ENCODE peak calls at places on chromosome 21, in six cellular contexts. One of them, this sample, is unnamed.

GRCh38 chr21:46377789-46378188 is 53.8 kb downstream of the PCNT start:
- DNase-seq in A549: no peak
- DNase-seq in K562: no peak
- DNase-seq in endothelial cell of umbilical vein: no peak
- DNase-seq in GM12878: no peak
- DNase-seq in HepG2: no peak
- DNase-seq in this sample: no peak

GRCh38 chr21:32413697-32414578 is 1.4 kb downstream of the EVA1C start:
- DNase-seq in A549: no peak
- DNase-seq in K562: no peak
- DNase-seq in endothelial cell of umbilical vein: peak
- DNase-seq in GM12878: no peak
- DNase-seq in HepG2: no peak
- DNase-seq in this sample: no peak

GRCh38 chr21:31347435-31348032 is 3.5 kb upstream of the TIAM1 start:
- DNase-seq in A549: peak
- DNase-seq in K562: peak
- DNase-seq in endothelial cell of umbilical vein: no peak
- DNase-seq in GM12878: no peak
- DNase-seq in HepG2: peak
- DNase-seq in this sample: peak

GRCh38 chr21:46111193-46111571 is 13.3 kb downstream of the COL6A2 start:
- DNase-seq in A549: no peak
- DNase-seq in K562: no peak
- DNase-seq in endothelial cell of umbilical vein: no peak
- DNase-seq in GM12878: no peak
- DNase-seq in HepG2: no peak
- DNase-seq in this sample: no peak

GRCh38 chr21:16073571-16073970 is 343.8 kb downstream of the USP25 start:
- DNase-seq in A549: no peak
- DNase-seq in K562: no peak
- DNase-seq in endothelial cell of umbilical vein: no peak
- DNase-seq in GM12878: no peak
- DNase-seq in HepG2: no peak
- DNase-seq in this sample: no peak

GRCh38 chr21:33587792-33588484 is 546 bp downstream of the DONSON start:
- DNase-seq in A549: peak
- DNase-seq in K562: no peak
- DNase-seq in endothelial cell of umbilical vein: peak
- DNase-seq in GM12878: no peak
- DNase-seq in HepG2: no peak
- DNase-seq in this sample: peak

GRCh38 chr21:28731700-28732321 is 260.9 kb downstream of the LTN1 start:
- DNase-seq in A549: no peak
- DNase-seq in K562: no peak
- DNase-seq in endothelial cell of umbilical vein: no peak
- DNase-seq in GM12878: no peak
- DNase-seq in HepG2: no peak
- DNase-seq in this sample: no peak

GRCh38 chr21:37565530-37566223 is 199.1 kb downstream of the DYRK1A start:
- DNase-seq in A549: peak
- DNase-seq in K562: no peak
- DNase-seq in endothelial cell of umbilical vein: no peak
- DNase-seq in GM12878: no peak
- DNase-seq in HepG2: peak
- DNase-seq in this sample: peak

GRCh38 chr21:39502631-39503030 is 50.9 kb downstream of the SH3BGR start:
- DNase-seq in A549: no peak
- DNase-seq in K562: no peak
- DNase-seq in endothelial cell of umbilical vein: no peak
- DNase-seq in GM12878: no peak
- DNase-seq in HepG2: no peak
- DNase-seq in this sample: no peak

GRCh38 chr21:34845521-34846213 is 176.9 kb downstream of the CLIC6 start:
- DNase-seq in A549: no peak
- DNase-seq in K562: no peak
- DNase-seq in endothelial cell of umbilical vein: peak
- DNase-seq in GM12878: peak
- DNase-seq in HepG2: no peak
- DNase-seq in this sample: peak

GRCh38 chr21:34844033-34844923 is 175.5 kb downstream of the CLIC6 start:
- DNase-seq in A549: no peak
- DNase-seq in K562: no peak
- DNase-seq in endothelial cell of umbilical vein: no peak
- DNase-seq in GM12878: no peak
- DNase-seq in HepG2: no peak
- DNase-seq in this sample: no peak

GRCh38 chr21:34844924-34845238 is 176.1 kb downstream of the CLIC6 start:
- DNase-seq in A549: no peak
- DNase-seq in K562: no peak
- DNase-seq in endothelial cell of umbilical vein: no peak
- DNase-seq in GM12878: no peak
- DNase-seq in HepG2: no peak
- DNase-seq in this sample: no peak

GRCh38 chr21:34846214-34846575 is 177.4 kb downstream of the CLIC6 start:
- DNase-seq in A549: no peak
- DNase-seq in K562: no peak
- DNase-seq in endothelial cell of umbilical vein: no peak
- DNase-seq in GM12878: no peak
- DNase-seq in HepG2: no peak
- DNase-seq in this sample: no peak

DNA sequence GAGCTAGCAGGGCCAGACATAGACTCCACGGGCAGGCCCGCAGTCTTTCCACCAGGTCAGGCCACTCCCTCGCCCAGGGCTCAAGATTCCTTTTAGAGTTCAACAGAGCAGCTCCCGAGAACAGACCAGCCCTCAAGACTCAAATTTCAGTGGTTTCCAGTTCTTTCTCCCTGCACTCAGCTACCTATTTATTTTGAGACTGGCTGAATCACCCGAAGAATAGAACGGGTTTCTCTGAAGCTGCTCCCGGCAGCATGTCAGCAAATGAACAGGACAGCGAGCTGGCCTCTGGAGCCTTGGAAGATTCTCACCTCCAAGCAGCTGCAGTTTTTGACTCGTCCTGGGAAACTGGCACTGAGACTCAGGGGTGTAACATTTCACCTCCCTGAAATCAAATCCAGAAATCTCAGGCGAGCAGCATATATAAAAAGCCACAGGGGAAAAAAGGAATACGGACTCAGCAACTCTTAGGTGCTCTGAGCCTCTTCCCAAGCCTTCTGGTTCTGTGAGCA is 177.9 kb downstream of the CLIC6 start:
- DNase-seq in A549: peak
- DNase-seq in K562: no peak
- DNase-seq in endothelial cell of umbilical vein: no peak
- DNase-seq in GM12878: no peak
- DNase-seq in HepG2: no peak
- DNase-seq in this sample: no peak
- TF ChIP-seq POLR2A in A549: no peak
- TF ChIP-seq POLR2A in K562: no peak
- TF ChIP-seq POLR2A in endothelial cell of umbilical vein: no peak
- TF ChIP-seq POLR2A in GM12878: no peak
- TF ChIP-seq POLR2A in HepG2: no peak
- TF ChIP-seq POLR2A in this sample: no peak

DNA sequence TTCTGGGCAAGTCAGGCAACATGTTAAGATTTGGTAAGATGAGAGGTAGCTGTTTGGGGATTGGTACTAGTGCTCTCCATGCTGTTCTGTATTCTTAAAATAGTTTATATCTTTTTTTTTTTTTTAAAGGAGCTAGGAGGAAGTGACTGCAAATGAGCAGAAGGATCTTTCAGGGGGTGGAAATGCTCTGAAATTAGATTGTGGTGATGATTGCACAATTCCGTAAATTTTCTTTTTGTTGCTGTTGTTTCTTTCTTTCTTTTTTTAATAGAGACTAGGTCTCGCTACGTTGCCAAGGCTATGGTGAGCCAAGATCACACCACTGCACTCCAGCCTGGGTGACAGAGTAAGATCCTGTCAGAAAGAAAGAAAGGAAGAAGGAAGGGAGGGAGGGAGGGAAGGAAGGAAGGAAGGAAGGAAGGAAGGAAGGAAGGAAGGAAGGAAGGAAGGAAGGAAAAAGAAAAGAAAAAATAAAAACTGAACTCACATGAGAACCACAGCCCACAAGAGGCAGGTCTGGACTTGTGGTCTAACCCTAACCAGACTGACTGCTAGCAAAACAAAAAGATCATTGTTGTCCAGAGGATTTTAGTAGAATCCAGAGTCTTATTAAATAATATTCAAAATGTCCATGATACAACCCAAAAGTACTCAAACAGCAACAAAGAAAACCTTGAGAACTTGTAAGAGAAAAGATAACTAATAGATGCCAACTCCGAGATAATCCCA is 4.5 kb upstream of the ITGB2 start:
- DNase-seq in A549: no peak
- DNase-seq in K562: no peak
- DNase-seq in endothelial cell of umbilical vein: no peak
- DNase-seq in GM12878: no peak
- DNase-seq in HepG2: no peak
- DNase-seq in this sample: peak
- H3K4me3 ChIP-seq in A549: no peak
- H3K4me3 ChIP-seq in K562: no peak
- H3K4me3 ChIP-seq in endothelial cell of umbilical vein: no peak
- H3K4me3 ChIP-seq in GM12878: no peak
- H3K4me3 ChIP-seq in HepG2: no peak
- H3K4me3 ChIP-seq in this sample: no peak

GRCh38 chr21:42309753-42310213 is 5.4 kb downstream of the TFF3 start:
- DNase-seq in A549: peak
- DNase-seq in K562: peak
- DNase-seq in endothelial cell of umbilical vein: peak
- DNase-seq in GM12878: no peak
- DNase-seq in HepG2: no peak
- DNase-seq in this sample: peak
- TF ChIP-seq MYC in A549: no peak
- TF ChIP-seq MYC in K562: no peak
- TF ChIP-seq MYC in endothelial cell of umbilical vein: no peak
- TF ChIP-seq MYC in GM12878: no peak
- TF ChIP-seq MYC in HepG2: no peak
- TF ChIP-seq MYC in this sample: no peak

DNA sequence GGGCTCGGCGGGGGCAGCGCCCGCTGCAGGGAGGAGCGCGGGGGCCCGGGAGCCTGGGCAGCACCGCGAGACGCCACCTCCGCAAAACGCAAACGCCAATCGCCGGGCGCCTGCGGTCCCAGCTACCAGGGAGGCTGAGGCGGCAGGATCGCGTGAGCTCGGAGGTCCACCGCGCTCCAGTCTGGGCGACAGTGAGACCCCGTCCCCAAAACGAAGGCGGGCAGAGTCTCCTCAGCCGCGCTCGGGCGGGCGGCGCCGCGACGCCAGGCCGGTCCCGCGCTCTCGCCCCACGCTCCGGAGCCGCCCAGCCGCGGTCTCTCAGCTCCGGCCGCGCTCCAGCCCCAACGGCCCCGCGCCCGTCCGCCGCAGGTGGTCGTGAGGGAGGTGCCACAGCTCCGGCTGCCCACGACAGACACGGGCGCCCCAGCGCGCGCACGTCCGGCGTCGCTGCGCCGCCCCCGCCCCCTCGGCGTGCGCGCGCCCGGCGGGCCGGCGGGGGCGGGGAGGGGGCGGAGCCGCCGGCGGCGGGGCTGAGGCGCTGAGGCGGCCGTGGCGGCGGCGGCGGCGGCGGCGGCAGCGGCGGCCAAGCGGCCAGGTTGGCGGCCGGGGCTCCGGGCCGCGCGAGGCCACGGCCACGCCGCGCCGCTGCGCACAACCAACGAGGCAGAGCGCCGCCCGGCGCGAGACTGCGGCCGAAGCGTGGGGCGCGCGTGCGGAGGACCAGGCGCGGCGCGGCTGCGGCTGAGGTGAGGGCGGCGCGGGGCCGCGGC is at the start of gene ADARB1:
- DNase-seq in A549: peak
- DNase-seq in K562: peak
- DNase-seq in endothelial cell of umbilical vein: peak
- DNase-seq in GM12878: no peak
- DNase-seq in HepG2: peak
- DNase-seq in this sample: peak
- TF ChIP-seq POLR2A in A549: peak
- TF ChIP-seq POLR2A in K562: peak
- TF ChIP-seq POLR2A in endothelial cell of umbilical vein: peak
- TF ChIP-seq POLR2A in GM12878: peak
- TF ChIP-seq POLR2A in HepG2: peak
- TF ChIP-seq POLR2A in this sample: peak

This sample was measured in NB4.